ENCODE peak calls at places on chromosomes 13 and 19, in ten cellular contexts. One of them, this sample, is unnamed.

GRCh38 chr13:26324867-26325266 is 70.9 kb downstream of the CDK8 start:
- DNase-seq in cardiac muscle cell: no peak
- DNase-seq in IMR-90: peak
- DNase-seq in astrocyte of the cerebellum: no peak
- DNase-seq in cardiac fibroblast: no peak
- DNase-seq in mesendoderm: no peak
- DNase-seq in breast epithelium: no peak
- DNase-seq in tibial nerve: no peak
- DNase-seq in kidney epithelial cell: no peak
- DNase-seq in psoas muscle: no peak
- DNase-seq in this sample: no peak

GRCh38 chr13:98189841-98190505 is 12.9 kb upstream of the RNF113B start:
- DNase-seq in cardiac muscle cell: peak
- DNase-seq in IMR-90: no peak
- DNase-seq in astrocyte of the cerebellum: no peak
- DNase-seq in cardiac fibroblast: no peak
- DNase-seq in mesendoderm: no peak
- DNase-seq in breast epithelium: no peak
- DNase-seq in tibial nerve: no peak
- DNase-seq in kidney epithelial cell: no peak
- DNase-seq in psoas muscle: no peak
- DNase-seq in this sample: no peak

GRCh38 chr13:53001871-53002270 is 26.7 kb upstream of the OLFM4 start:
- DNase-seq in cardiac muscle cell: no peak
- DNase-seq in IMR-90: no peak
- DNase-seq in astrocyte of the cerebellum: no peak
- DNase-seq in cardiac fibroblast: no peak
- DNase-seq in mesendoderm: no peak
- DNase-seq in breast epithelium: no peak
- DNase-seq in tibial nerve: no peak
- DNase-seq in kidney epithelial cell: no peak
- DNase-seq in psoas muscle: no peak
- DNase-seq in this sample: no peak

GRCh38 chr13:24038846-24039330 is 121.6 kb upstream of the SPATA13 start:
- DNase-seq in cardiac muscle cell: peak
- DNase-seq in IMR-90: peak
- DNase-seq in astrocyte of the cerebellum: peak
- DNase-seq in cardiac fibroblast: no peak
- DNase-seq in mesendoderm: no peak
- DNase-seq in breast epithelium: no peak
- DNase-seq in tibial nerve: no peak
- DNase-seq in kidney epithelial cell: peak
- DNase-seq in psoas muscle: no peak
- DNase-seq in this sample: no peak

GRCh38 chr19:1768248-1768647 is 14.9 kb downstream of the ONECUT3 start:
- DNase-seq in cardiac muscle cell: peak
- DNase-seq in IMR-90: no peak
- DNase-seq in astrocyte of the cerebellum: no peak
- DNase-seq in cardiac fibroblast: no peak
- DNase-seq in mesendoderm: peak
- DNase-seq in breast epithelium: no peak
- DNase-seq in tibial nerve: no peak
- DNase-seq in kidney epithelial cell: no peak
- DNase-seq in psoas muscle: no peak
- DNase-seq in this sample: no peak

GRCh38 chr19:2587001-2587719 is 111.2 kb downstream of the GADD45B start:
- DNase-seq in cardiac muscle cell: no peak
- DNase-seq in IMR-90: peak
- DNase-seq in astrocyte of the cerebellum: no peak
- DNase-seq in cardiac fibroblast: no peak
- DNase-seq in mesendoderm: peak
- DNase-seq in breast epithelium: peak
- DNase-seq in tibial nerve: no peak
- DNase-seq in kidney epithelial cell: no peak
- DNase-seq in psoas muscle: no peak
- DNase-seq in this sample: no peak

GRCh38 chr13:60572855-60573254 is 175.8 kb downstream of the TDRD3 start:
- DNase-seq in cardiac muscle cell: no peak
- DNase-seq in IMR-90: no peak
- DNase-seq in astrocyte of the cerebellum: no peak
- DNase-seq in cardiac fibroblast: no peak
- DNase-seq in mesendoderm: peak
- DNase-seq in breast epithelium: no peak
- DNase-seq in tibial nerve: no peak
- DNase-seq in kidney epithelial cell: no peak
- DNase-seq in psoas muscle: no peak
- DNase-seq in this sample: no peak

GRCh38 chr19:55635334-55635717 is 5.5 kb upstream of the ZNF580 start:
- DNase-seq in cardiac muscle cell: no peak
- DNase-seq in IMR-90: no peak
- DNase-seq in astrocyte of the cerebellum: no peak
- DNase-seq in cardiac fibroblast: no peak
- DNase-seq in mesendoderm: no peak
- DNase-seq in breast epithelium: no peak
- DNase-seq in tibial nerve: no peak
- DNase-seq in kidney epithelial cell: no peak
- DNase-seq in psoas muscle: no peak
- DNase-seq in this sample: no peak

GRCh38 chr19:17358395-17358794 is 18.7 kb downstream of the PLVAP start:
- DNase-seq in cardiac muscle cell: no peak
- DNase-seq in IMR-90: no peak
- DNase-seq in astrocyte of the cerebellum: no peak
- DNase-seq in cardiac fibroblast: peak
- DNase-seq in mesendoderm: no peak
- DNase-seq in breast epithelium: no peak
- DNase-seq in tibial nerve: no peak
- DNase-seq in kidney epithelial cell: no peak
- DNase-seq in psoas muscle: no peak
- DNase-seq in this sample: no peak

GRCh38 chr13:62234780-62235530 is 819.3 kb upstream of the PCDH20 start:
- DNase-seq in cardiac muscle cell: no peak
- DNase-seq in IMR-90: no peak
- DNase-seq in astrocyte of the cerebellum: no peak
- DNase-seq in cardiac fibroblast: no peak
- DNase-seq in mesendoderm: no peak
- DNase-seq in breast epithelium: no peak
- DNase-seq in tibial nerve: no peak
- DNase-seq in kidney epithelial cell: no peak
- DNase-seq in psoas muscle: no peak
- DNase-seq in this sample: no peak

GRCh38 chr19:43913383-43913782 is 21.7 kb downstream of the ZNF45 start:
- DNase-seq in cardiac muscle cell: no peak
- DNase-seq in IMR-90: no peak
- DNase-seq in astrocyte of the cerebellum: no peak
- DNase-seq in cardiac fibroblast: no peak
- DNase-seq in mesendoderm: peak
- DNase-seq in breast epithelium: no peak
- DNase-seq in tibial nerve: no peak
- DNase-seq in kidney epithelial cell: no peak
- DNase-seq in psoas muscle: no peak
- DNase-seq in this sample: no peak

GRCh38 chr19:8335343-8336071 is 7.6 kb downstream of the KANK3 start:
- DNase-seq in cardiac muscle cell: no peak
- DNase-seq in IMR-90: no peak
- DNase-seq in astrocyte of the cerebellum: no peak
- DNase-seq in cardiac fibroblast: no peak
- DNase-seq in mesendoderm: no peak
- DNase-seq in breast epithelium: no peak
- DNase-seq in tibial nerve: no peak
- DNase-seq in kidney epithelial cell: no peak
- DNase-seq in psoas muscle: peak
- DNase-seq in this sample: no peak

GRCh38 chr13:60221581-60221980 is 57.9 kb upstream of the DIAPH3 start:
- DNase-seq in cardiac muscle cell: no peak
- DNase-seq in IMR-90: no peak
- DNase-seq in astrocyte of the cerebellum: no peak
- DNase-seq in cardiac fibroblast: no peak
- DNase-seq in mesendoderm: no peak
- DNase-seq in breast epithelium: no peak
- DNase-seq in tibial nerve: no peak
- DNase-seq in kidney epithelial cell: no peak
- DNase-seq in psoas muscle: no peak
- DNase-seq in this sample: no peak

GRCh38 chr13:108031859-108032258 is 183.5 kb downstream of the LIG4 start:
- DNase-seq in cardiac muscle cell: no peak
- DNase-seq in IMR-90: no peak
- DNase-seq in astrocyte of the cerebellum: no peak
- DNase-seq in cardiac fibroblast: no peak
- DNase-seq in mesendoderm: peak
- DNase-seq in breast epithelium: no peak
- DNase-seq in tibial nerve: no peak
- DNase-seq in kidney epithelial cell: no peak
- DNase-seq in psoas muscle: no peak
- DNase-seq in this sample: no peak

GRCh38 chr13:47147784-47148062 is 250.9 kb upstream of the HTR2A start:
- DNase-seq in cardiac muscle cell: no peak
- DNase-seq in IMR-90: no peak
- DNase-seq in astrocyte of the cerebellum: no peak
- DNase-seq in cardiac fibroblast: no peak
- DNase-seq in mesendoderm: no peak
- DNase-seq in breast epithelium: no peak
- DNase-seq in tibial nerve: no peak
- DNase-seq in kidney epithelial cell: no peak
- DNase-seq in psoas muscle: no peak
- DNase-seq in this sample: no peak
- H3K4me3 ChIP-seq in cardiac muscle cell: no peak
- H3K4me3 ChIP-seq in IMR-90: no peak
- H3K4me3 ChIP-seq in astrocyte of the cerebellum: no peak
- H3K4me3 ChIP-seq in cardiac fibroblast: no peak
- H3K4me3 ChIP-seq in mesendoderm: no peak
- H3K4me3 ChIP-seq in breast epithelium: no peak
- H3K4me3 ChIP-seq in tibial nerve: no peak
- H3K4me3 ChIP-seq in kidney epithelial cell: no peak
- H3K4me3 ChIP-seq in psoas muscle: no peak
- H3K4me3 ChIP-seq in this sample: no peak

DNA sequence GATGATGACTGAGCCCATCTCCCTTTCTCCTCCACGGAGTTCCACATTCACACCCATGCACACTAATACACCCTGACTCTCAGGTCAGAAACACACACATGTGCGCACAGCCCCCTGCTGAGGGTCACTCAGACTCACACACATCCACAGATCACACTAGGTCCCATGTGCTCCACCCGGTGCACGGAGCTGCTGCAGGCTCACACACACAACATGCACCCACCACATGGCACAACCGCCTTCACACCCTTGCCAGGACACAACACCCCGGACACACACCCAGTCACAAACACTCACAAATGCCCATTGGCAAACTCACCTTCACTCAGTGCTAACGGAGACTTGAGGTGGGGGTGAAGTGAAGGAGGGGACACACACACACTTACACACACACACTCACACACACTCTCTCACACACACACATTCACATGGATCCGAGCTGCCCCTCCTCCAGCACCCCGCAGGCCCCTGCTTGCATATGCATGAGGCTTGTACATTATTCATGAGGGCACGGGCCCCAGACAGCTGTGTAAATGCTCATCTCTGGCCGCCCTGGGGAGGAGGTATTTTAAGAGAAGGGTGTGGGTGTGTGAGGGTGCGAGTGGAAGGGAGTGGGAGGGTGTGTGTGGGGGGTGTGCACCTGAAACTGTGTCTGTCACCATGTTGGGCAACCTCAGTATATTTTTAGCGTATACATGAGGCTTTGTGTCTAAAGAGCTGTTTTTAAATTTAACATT is 2.2 kb downstream of the NCAN start:
- DNase-seq in cardiac muscle cell: no peak
- DNase-seq in IMR-90: no peak
- DNase-seq in astrocyte of the cerebellum: no peak
- DNase-seq in cardiac fibroblast: no peak
- DNase-seq in mesendoderm: no peak
- DNase-seq in breast epithelium: no peak
- DNase-seq in tibial nerve: no peak
- DNase-seq in kidney epithelial cell: no peak
- DNase-seq in psoas muscle: no peak
- DNase-seq in this sample: no peak
- H3K4me3 ChIP-seq in cardiac muscle cell: no peak
- H3K4me3 ChIP-seq in IMR-90: no peak
- H3K4me3 ChIP-seq in astrocyte of the cerebellum: no peak
- H3K4me3 ChIP-seq in cardiac fibroblast: no peak
- H3K4me3 ChIP-seq in mesendoderm: no peak
- H3K4me3 ChIP-seq in breast epithelium: no peak
- H3K4me3 ChIP-seq in tibial nerve: no peak
- H3K4me3 ChIP-seq in kidney epithelial cell: no peak
- H3K4me3 ChIP-seq in psoas muscle: no peak
- H3K4me3 ChIP-seq in this sample: no peak

DNA sequence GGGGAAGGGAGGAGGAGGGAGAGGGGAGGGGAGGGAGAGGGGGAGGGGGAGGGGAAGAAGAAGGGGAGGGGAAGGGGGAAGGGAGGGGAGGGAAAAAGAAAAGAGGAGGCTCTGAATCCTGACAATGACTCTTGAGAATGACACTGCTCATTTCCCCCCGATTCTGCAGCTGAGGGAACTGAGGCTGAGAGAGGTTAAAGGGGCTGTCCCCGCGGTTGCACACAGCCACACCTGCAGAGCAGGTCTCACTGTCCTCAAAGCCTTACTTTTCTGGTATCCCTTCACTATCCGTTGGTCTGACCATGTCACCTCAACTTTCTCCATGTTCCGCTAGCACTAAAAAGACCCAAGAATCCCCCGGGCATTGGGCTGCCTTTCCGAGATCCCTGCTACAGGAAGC is 35.4 kb downstream of the CYP4F2 start:
- DNase-seq in cardiac muscle cell: no peak
- DNase-seq in IMR-90: no peak
- DNase-seq in astrocyte of the cerebellum: no peak
- DNase-seq in cardiac fibroblast: no peak
- DNase-seq in mesendoderm: no peak
- DNase-seq in breast epithelium: no peak
- DNase-seq in tibial nerve: no peak
- DNase-seq in kidney epithelial cell: no peak
- DNase-seq in psoas muscle: no peak
- DNase-seq in this sample: no peak
- H3K4me3 ChIP-seq in cardiac muscle cell: no peak
- H3K4me3 ChIP-seq in IMR-90: no peak
- H3K4me3 ChIP-seq in astrocyte of the cerebellum: no peak
- H3K4me3 ChIP-seq in cardiac fibroblast: no peak
- H3K4me3 ChIP-seq in mesendoderm: no peak
- H3K4me3 ChIP-seq in breast epithelium: no peak
- H3K4me3 ChIP-seq in tibial nerve: no peak
- H3K4me3 ChIP-seq in kidney epithelial cell: peak
- H3K4me3 ChIP-seq in psoas muscle: no peak
- H3K4me3 ChIP-seq in this sample: no peak

DNA sequence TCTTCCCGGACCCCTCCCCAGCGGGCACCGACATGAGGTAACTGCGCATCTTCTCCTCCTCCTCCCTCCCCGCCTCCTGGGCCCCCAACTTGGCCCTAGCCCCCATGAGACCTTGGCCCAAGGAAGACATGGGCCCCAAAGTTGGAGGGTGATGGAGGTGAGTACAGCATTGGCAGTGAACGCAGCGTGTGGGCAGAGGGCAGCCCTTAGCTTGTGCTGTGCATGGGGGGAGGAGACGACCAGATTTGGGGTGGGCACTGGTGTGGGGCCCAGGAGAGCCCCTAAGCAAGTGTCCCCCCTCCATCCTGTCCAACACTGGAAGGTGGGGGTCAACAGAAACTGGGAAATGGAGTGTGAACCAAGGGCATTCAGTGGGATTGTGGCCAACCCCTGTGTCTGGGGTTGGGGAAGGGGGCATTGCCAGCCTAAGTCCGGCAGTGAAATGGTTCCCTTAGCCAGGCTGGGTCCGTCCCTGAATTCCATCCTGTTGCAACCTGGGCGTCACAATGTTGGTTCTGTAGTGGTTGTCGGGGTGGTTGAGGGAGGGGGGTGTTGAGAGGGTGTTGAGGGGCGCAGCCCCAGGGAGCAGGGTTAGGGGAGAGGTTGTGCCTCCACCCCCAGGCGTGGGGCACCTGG is 23.5 kb downstream of the NUMBL start:
- DNase-seq in cardiac muscle cell: no peak
- DNase-seq in IMR-90: no peak
- DNase-seq in astrocyte of the cerebellum: no peak
- DNase-seq in cardiac fibroblast: no peak
- DNase-seq in mesendoderm: no peak
- DNase-seq in breast epithelium: no peak
- DNase-seq in tibial nerve: no peak
- DNase-seq in kidney epithelial cell: no peak
- DNase-seq in psoas muscle: no peak
- DNase-seq in this sample: no peak
- H3K4me3 ChIP-seq in cardiac muscle cell: no peak
- H3K4me3 ChIP-seq in IMR-90: no peak
- H3K4me3 ChIP-seq in astrocyte of the cerebellum: no peak
- H3K4me3 ChIP-seq in cardiac fibroblast: no peak
- H3K4me3 ChIP-seq in mesendoderm: no peak
- H3K4me3 ChIP-seq in breast epithelium: no peak
- H3K4me3 ChIP-seq in tibial nerve: no peak
- H3K4me3 ChIP-seq in kidney epithelial cell: no peak
- H3K4me3 ChIP-seq in psoas muscle: no peak
- H3K4me3 ChIP-seq in this sample: no peak